ENCODE peak calls at places on chromosomes 13 and 19, in seven cellular contexts. One of them, this sample, is unnamed.

GRCh38 chr19:16301999-16302694 is 22.5 kb upstream of the KLF2 start:
- DNase-seq in NCI-H2029: no peak
- DNase-seq in left ventricle myocardium superior: no peak
- DNase-seq in Peyer's patch: peak
- DNase-seq in fibroblast of mammary gland: peak
- DNase-seq in stimulated activated CD4-positive, alpha-beta T cell treated with anti-CD3 and anti-CD28 coated beads, Interleukin-1b, Interleukin-23, amount 100 ng/mL, for 1 hour: no peak
- DNase-seq in neural progenitor cell: no peak
- DNase-seq in this sample: no peak

GRCh38 chr19:54558339-54558738 is 15.3 kb upstream of the LILRA2 start:
- DNase-seq in left ventricle myocardium superior: no peak
- DNase-seq in NCI-H2029: no peak
- DNase-seq in stimulated activated CD4-positive, alpha-beta T cell treated with anti-CD3 and anti-CD28 coated beads, Interleukin-1b, Interleukin-23, amount 100 ng/mL, for 1 hour: no peak
- DNase-seq in neural progenitor cell: no peak
- DNase-seq in fibroblast of mammary gland: no peak
- DNase-seq in Peyer's patch: no peak
- DNase-seq in this sample: peak

GRCh38 chr13:34344761-34345600 is 527.0 kb downstream of the RFC3 start:
- DNase-seq in neural progenitor cell: no peak
- DNase-seq in fibroblast of mammary gland: no peak
- DNase-seq in stimulated activated CD4-positive, alpha-beta T cell treated with anti-CD3 and anti-CD28 coated beads, Interleukin-1b, Interleukin-23, amount 100 ng/mL, for 1 hour: no peak
- DNase-seq in NCI-H2029: no peak
- DNase-seq in left ventricle myocardium superior: no peak
- DNase-seq in Peyer's patch: no peak
- DNase-seq in this sample: no peak

GRCh38 chr19:29497241-29497640 is 28.6 kb upstream of the VSTM2B start:
- DNase-seq in stimulated activated CD4-positive, alpha-beta T cell treated with anti-CD3 and anti-CD28 coated beads, Interleukin-1b, Interleukin-23, amount 100 ng/mL, for 1 hour: no peak
- DNase-seq in fibroblast of mammary gland: no peak
- DNase-seq in Peyer's patch: no peak
- DNase-seq in left ventricle myocardium superior: no peak
- DNase-seq in neural progenitor cell: no peak
- DNase-seq in NCI-H2029: no peak
- DNase-seq in this sample: no peak

GRCh38 chr13:46341112-46341711 is 45.8 kb downstream of the RUBCNL start:
- DNase-seq in NCI-H2029: no peak
- DNase-seq in left ventricle myocardium superior: no peak
- DNase-seq in neural progenitor cell: no peak
- DNase-seq in fibroblast of mammary gland: peak
- DNase-seq in Peyer's patch: no peak
- DNase-seq in stimulated activated CD4-positive, alpha-beta T cell treated with anti-CD3 and anti-CD28 coated beads, Interleukin-1b, Interleukin-23, amount 100 ng/mL, for 1 hour: no peak
- DNase-seq in this sample: no peak

GRCh38 chr13:40813662-40814454 is 24.4 kb downstream of the SLC25A15 start:
- DNase-seq in fibroblast of mammary gland: peak
- DNase-seq in stimulated activated CD4-positive, alpha-beta T cell treated with anti-CD3 and anti-CD28 coated beads, Interleukin-1b, Interleukin-23, amount 100 ng/mL, for 1 hour: no peak
- DNase-seq in neural progenitor cell: peak
- DNase-seq in NCI-H2029: peak
- DNase-seq in left ventricle myocardium superior: no peak
- DNase-seq in Peyer's patch: no peak
- DNase-seq in this sample: no peak

GRCh38 chr13:98484289-98485219 is 92.4 kb downstream of the STK24 start:
- DNase-seq in Peyer's patch: peak
- DNase-seq in stimulated activated CD4-positive, alpha-beta T cell treated with anti-CD3 and anti-CD28 coated beads, Interleukin-1b, Interleukin-23, amount 100 ng/mL, for 1 hour: no peak
- DNase-seq in left ventricle myocardium superior: peak
- DNase-seq in NCI-H2029: peak
- DNase-seq in neural progenitor cell: peak
- DNase-seq in fibroblast of mammary gland: peak
- DNase-seq in this sample: peak

GRCh38 chr19:11196406-11197287 is 698 bp downstream of the KANK2 start:
- DNase-seq in left ventricle myocardium superior: peak
- DNase-seq in NCI-H2029: no peak
- DNase-seq in fibroblast of mammary gland: peak
- DNase-seq in neural progenitor cell: peak
- DNase-seq in Peyer's patch: no peak
- DNase-seq in stimulated activated CD4-positive, alpha-beta T cell treated with anti-CD3 and anti-CD28 coated beads, Interleukin-1b, Interleukin-23, amount 100 ng/mL, for 1 hour: no peak
- DNase-seq in this sample: peak

GRCh38 chr19:13962738-13963602 is 10.7 kb downstream of the DCAF15 start:
- DNase-seq in neural progenitor cell: no peak
- DNase-seq in stimulated activated CD4-positive, alpha-beta T cell treated with anti-CD3 and anti-CD28 coated beads, Interleukin-1b, Interleukin-23, amount 100 ng/mL, for 1 hour: no peak
- DNase-seq in left ventricle myocardium superior: no peak
- DNase-seq in NCI-H2029: no peak
- DNase-seq in Peyer's patch: no peak
- DNase-seq in fibroblast of mammary gland: peak
- DNase-seq in this sample: no peak

GRCh38 chr19:58479736-58480480 is 3.8 kb downstream of the ZNF446 start:
- DNase-seq in neural progenitor cell: no peak
- DNase-seq in left ventricle myocardium superior: no peak
- DNase-seq in fibroblast of mammary gland: no peak
- DNase-seq in Peyer's patch: no peak
- DNase-seq in NCI-H2029: no peak
- DNase-seq in stimulated activated CD4-positive, alpha-beta T cell treated with anti-CD3 and anti-CD28 coated beads, Interleukin-1b, Interleukin-23, amount 100 ng/mL, for 1 hour: no peak
- DNase-seq in this sample: no peak

GRCh38 chr13:20882206-20882605 is 20.3 kb downstream of the XPO4 start:
- DNase-seq in Peyer's patch: no peak
- DNase-seq in left ventricle myocardium superior: no peak
- DNase-seq in neural progenitor cell: peak
- DNase-seq in stimulated activated CD4-positive, alpha-beta T cell treated with anti-CD3 and anti-CD28 coated beads, Interleukin-1b, Interleukin-23, amount 100 ng/mL, for 1 hour: no peak
- DNase-seq in fibroblast of mammary gland: peak
- DNase-seq in NCI-H2029: no peak
- DNase-seq in this sample: no peak

GRCh38 chr19:14943601-14944000 is 2.3 kb downstream of the OR7C2 start:
- DNase-seq in stimulated activated CD4-positive, alpha-beta T cell treated with anti-CD3 and anti-CD28 coated beads, Interleukin-1b, Interleukin-23, amount 100 ng/mL, for 1 hour: no peak
- DNase-seq in left ventricle myocardium superior: no peak
- DNase-seq in NCI-H2029: no peak
- DNase-seq in fibroblast of mammary gland: peak
- DNase-seq in Peyer's patch: no peak
- DNase-seq in neural progenitor cell: no peak
- DNase-seq in this sample: no peak

GRCh38 chr19:45863840-45864628 is at the start of gene FOXA3:
- DNase-seq in left ventricle myocardium superior: peak
- DNase-seq in Peyer's patch: no peak
- DNase-seq in stimulated activated CD4-positive, alpha-beta T cell treated with anti-CD3 and anti-CD28 coated beads, Interleukin-1b, Interleukin-23, amount 100 ng/mL, for 1 hour: peak
- DNase-seq in NCI-H2029: no peak
- DNase-seq in neural progenitor cell: peak
- DNase-seq in fibroblast of mammary gland: peak
- DNase-seq in this sample: peak

GRCh38 chr19:50493171-50493570 is 16.5 kb upstream of the GARIN5A start:
- DNase-seq in neural progenitor cell: no peak
- DNase-seq in left ventricle myocardium superior: no peak
- DNase-seq in Peyer's patch: no peak
- DNase-seq in NCI-H2029: no peak
- DNase-seq in stimulated activated CD4-positive, alpha-beta T cell treated with anti-CD3 and anti-CD28 coated beads, Interleukin-1b, Interleukin-23, amount 100 ng/mL, for 1 hour: no peak
- DNase-seq in fibroblast of mammary gland: no peak
- DNase-seq in this sample: no peak

GRCh38 chr19:6528544-6529121 is 2.2 kb upstream of the TNFSF9 start:
- DNase-seq in fibroblast of mammary gland: no peak
- DNase-seq in stimulated activated CD4-positive, alpha-beta T cell treated with anti-CD3 and anti-CD28 coated beads, Interleukin-1b, Interleukin-23, amount 100 ng/mL, for 1 hour: no peak
- DNase-seq in left ventricle myocardium superior: peak
- DNase-seq in Peyer's patch: peak
- DNase-seq in neural progenitor cell: no peak
- DNase-seq in NCI-H2029: no peak
- DNase-seq in this sample: no peak

GRCh38 chr19:12668937-12669271 is 2.3 kb downstream of the WDR83 start:
- DNase-seq in neural progenitor cell: peak
- DNase-seq in stimulated activated CD4-positive, alpha-beta T cell treated with anti-CD3 and anti-CD28 coated beads, Interleukin-1b, Interleukin-23, amount 100 ng/mL, for 1 hour: peak
- DNase-seq in NCI-H2029: no peak
- DNase-seq in left ventricle myocardium superior: peak
- DNase-seq in Peyer's patch: peak
- DNase-seq in fibroblast of mammary gland: peak
- DNase-seq in this sample: no peak

GRCh38 chr13:99614465-99614885 is 113.2 kb downstream of the TM9SF2 start:
- DNase-seq in left ventricle myocardium superior: no peak
- DNase-seq in fibroblast of mammary gland: no peak
- DNase-seq in stimulated activated CD4-positive, alpha-beta T cell treated with anti-CD3 and anti-CD28 coated beads, Interleukin-1b, Interleukin-23, amount 100 ng/mL, for 1 hour: no peak
- DNase-seq in NCI-H2029: no peak
- DNase-seq in Peyer's patch: peak
- DNase-seq in neural progenitor cell: no peak
- DNase-seq in this sample: peak

GRCh38 chr19:57665261-57665806 is 3.4 kb upstream of the ZSCAN4 start:
- DNase-seq in stimulated activated CD4-positive, alpha-beta T cell treated with anti-CD3 and anti-CD28 coated beads, Interleukin-1b, Interleukin-23, amount 100 ng/mL, for 1 hour: no peak
- DNase-seq in neural progenitor cell: no peak
- DNase-seq in Peyer's patch: no peak
- DNase-seq in NCI-H2029: no peak
- DNase-seq in fibroblast of mammary gland: no peak
- DNase-seq in left ventricle myocardium superior: no peak
- DNase-seq in this sample: no peak

GRCh38 chr13:109625156-109625555 is 161.2 kb downstream of the IRS2 start:
- DNase-seq in neural progenitor cell: no peak
- DNase-seq in NCI-H2029: no peak
- DNase-seq in Peyer's patch: no peak
- DNase-seq in fibroblast of mammary gland: no peak
- DNase-seq in left ventricle myocardium superior: no peak
- DNase-seq in stimulated activated CD4-positive, alpha-beta T cell treated with anti-CD3 and anti-CD28 coated beads, Interleukin-1b, Interleukin-23, amount 100 ng/mL, for 1 hour: no peak
- DNase-seq in this sample: no peak

GRCh38 chr13:99980201-99981114 is 1.1 kb upstream of the ZIC2 start:
- DNase-seq in fibroblast of mammary gland: peak
- DNase-seq in neural progenitor cell: peak
- DNase-seq in left ventricle myocardium superior: peak
- DNase-seq in stimulated activated CD4-positive, alpha-beta T cell treated with anti-CD3 and anti-CD28 coated beads, Interleukin-1b, Interleukin-23, amount 100 ng/mL, for 1 hour: no peak
- DNase-seq in Peyer's patch: no peak
- DNase-seq in NCI-H2029: peak
- DNase-seq in this sample: peak

GRCh38 chr19:1249298-1249989 is 1.1 kb downstream of the MIDN start:
- DNase-seq in Peyer's patch: peak
- DNase-seq in stimulated activated CD4-positive, alpha-beta T cell treated with anti-CD3 and anti-CD28 coated beads, Interleukin-1b, Interleukin-23, amount 100 ng/mL, for 1 hour: peak
- DNase-seq in NCI-H2029: peak
- DNase-seq in left ventricle myocardium superior: peak
- DNase-seq in fibroblast of mammary gland: peak
- DNase-seq in neural progenitor cell: peak
- DNase-seq in this sample: peak

GRCh38 chr19:56114051-56114694 is 6.9 kb downstream of the ZNF787 start:
- DNase-seq in neural progenitor cell: no peak
- DNase-seq in left ventricle myocardium superior: no peak
- DNase-seq in Peyer's patch: no peak
- DNase-seq in fibroblast of mammary gland: no peak
- DNase-seq in NCI-H2029: peak
- DNase-seq in stimulated activated CD4-positive, alpha-beta T cell treated with anti-CD3 and anti-CD28 coated beads, Interleukin-1b, Interleukin-23, amount 100 ng/mL, for 1 hour: no peak
- DNase-seq in this sample: no peak

GRCh38 chr13:46232281-46232680 is 20.6 kb downstream of the LRRC63 start:
- DNase-seq in Peyer's patch: no peak
- DNase-seq in left ventricle myocardium superior: no peak
- DNase-seq in fibroblast of mammary gland: no peak
- DNase-seq in stimulated activated CD4-positive, alpha-beta T cell treated with anti-CD3 and anti-CD28 coated beads, Interleukin-1b, Interleukin-23, amount 100 ng/mL, for 1 hour: no peak
- DNase-seq in NCI-H2029: no peak
- DNase-seq in neural progenitor cell: no peak
- DNase-seq in this sample: no peak

GRCh38 chr13:101139076-101139475 is 277.2 kb downstream of the NALCN start:
- DNase-seq in Peyer's patch: no peak
- DNase-seq in left ventricle myocardium superior: no peak
- DNase-seq in stimulated activated CD4-positive, alpha-beta T cell treated with anti-CD3 and anti-CD28 coated beads, Interleukin-1b, Interleukin-23, amount 100 ng/mL, for 1 hour: no peak
- DNase-seq in fibroblast of mammary gland: peak
- DNase-seq in neural progenitor cell: no peak
- DNase-seq in NCI-H2029: no peak
- DNase-seq in this sample: no peak

GRCh38 chr19:47269596-47269995 is 5.1 kb upstream of the INAFM1 start:
- DNase-seq in NCI-H2029: no peak
- DNase-seq in stimulated activated CD4-positive, alpha-beta T cell treated with anti-CD3 and anti-CD28 coated beads, Interleukin-1b, Interleukin-23, amount 100 ng/mL, for 1 hour: no peak
- DNase-seq in Peyer's patch: no peak
- DNase-seq in neural progenitor cell: no peak
- DNase-seq in left ventricle myocardium superior: no peak
- DNase-seq in fibroblast of mammary gland: no peak
- DNase-seq in this sample: no peak

GRCh38 chr19:18419195-18419698 is at the start of gene SSBP4:
- DNase-seq in stimulated activated CD4-positive, alpha-beta T cell treated with anti-CD3 and anti-CD28 coated beads, Interleukin-1b, Interleukin-23, amount 100 ng/mL, for 1 hour: peak
- DNase-seq in Peyer's patch: peak
- DNase-seq in left ventricle myocardium superior: peak
- DNase-seq in fibroblast of mammary gland: peak
- DNase-seq in NCI-H2029: peak
- DNase-seq in neural progenitor cell: peak
- DNase-seq in this sample: peak

GRCh38 chr19:36573948-36574726 is 1.0 kb upstream of the ZNF529 start:
- DNase-seq in Peyer's patch: no peak
- DNase-seq in fibroblast of mammary gland: peak
- DNase-seq in stimulated activated CD4-positive, alpha-beta T cell treated with anti-CD3 and anti-CD28 coated beads, Interleukin-1b, Interleukin-23, amount 100 ng/mL, for 1 hour: no peak
- DNase-seq in left ventricle myocardium superior: no peak
- DNase-seq in NCI-H2029: no peak
- DNase-seq in neural progenitor cell: no peak
- DNase-seq in this sample: no peak

GRCh38 chr19:53980553-53981407 is 10.7 kb upstream of the CACNG6 start:
- DNase-seq in fibroblast of mammary gland: peak
- DNase-seq in stimulated activated CD4-positive, alpha-beta T cell treated with anti-CD3 and anti-CD28 coated beads, Interleukin-1b, Interleukin-23, amount 100 ng/mL, for 1 hour: no peak
- DNase-seq in Peyer's patch: no peak
- DNase-seq in left ventricle myocardium superior: no peak
- DNase-seq in NCI-H2029: no peak
- DNase-seq in neural progenitor cell: peak
- DNase-seq in this sample: no peak

GRCh38 chr19:16014923-16015804 is 61.1 kb upstream of the TPM4 start:
- DNase-seq in stimulated activated CD4-positive, alpha-beta T cell treated with anti-CD3 and anti-CD28 coated beads, Interleukin-1b, Interleukin-23, amount 100 ng/mL, for 1 hour: no peak
- DNase-seq in neural progenitor cell: no peak
- DNase-seq in NCI-H2029: no peak
- DNase-seq in fibroblast of mammary gland: no peak
- DNase-seq in Peyer's patch: no peak
- DNase-seq in left ventricle myocardium superior: no peak
- DNase-seq in this sample: no peak

GRCh38 chr13:97946951-97947588 is 6.4 kb upstream of the IPO5 start:
- DNase-seq in left ventricle myocardium superior: no peak
- DNase-seq in fibroblast of mammary gland: peak
- DNase-seq in neural progenitor cell: no peak
- DNase-seq in stimulated activated CD4-positive, alpha-beta T cell treated with anti-CD3 and anti-CD28 coated beads, Interleukin-1b, Interleukin-23, amount 100 ng/mL, for 1 hour: no peak
- DNase-seq in Peyer's patch: no peak
- DNase-seq in NCI-H2029: no peak
- DNase-seq in this sample: no peak

GRCh38 chr13:27770809-27771208 is 21.5 kb upstream of the GSX1 start:
- DNase-seq in Peyer's patch: no peak
- DNase-seq in stimulated activated CD4-positive, alpha-beta T cell treated with anti-CD3 and anti-CD28 coated beads, Interleukin-1b, Interleukin-23, amount 100 ng/mL, for 1 hour: no peak
- DNase-seq in neural progenitor cell: peak
- DNase-seq in fibroblast of mammary gland: peak
- DNase-seq in left ventricle myocardium superior: no peak
- DNase-seq in NCI-H2029: no peak
- DNase-seq in this sample: no peak

GRCh38 chr13:81171065-81171647 is 830.2 kb upstream of the SPRY2 start:
- DNase-seq in left ventricle myocardium superior: no peak
- DNase-seq in fibroblast of mammary gland: peak
- DNase-seq in NCI-H2029: no peak
- DNase-seq in stimulated activated CD4-positive, alpha-beta T cell treated with anti-CD3 and anti-CD28 coated beads, Interleukin-1b, Interleukin-23, amount 100 ng/mL, for 1 hour: no peak
- DNase-seq in neural progenitor cell: peak
- DNase-seq in Peyer's patch: no peak
- DNase-seq in this sample: no peak

GRCh38 chr13:31477961-31478360 is 261.4 kb upstream of the RXFP2 start:
- DNase-seq in NCI-H2029: no peak
- DNase-seq in stimulated activated CD4-positive, alpha-beta T cell treated with anti-CD3 and anti-CD28 coated beads, Interleukin-1b, Interleukin-23, amount 100 ng/mL, for 1 hour: no peak
- DNase-seq in fibroblast of mammary gland: peak
- DNase-seq in neural progenitor cell: no peak
- DNase-seq in Peyer's patch: no peak
- DNase-seq in left ventricle myocardium superior: no peak
- DNase-seq in this sample: no peak

GRCh38 chr19:7699422-7700127 is 2.4 kb downstream of the FCER2 start:
- DNase-seq in NCI-H2029: no peak
- DNase-seq in stimulated activated CD4-positive, alpha-beta T cell treated with anti-CD3 and anti-CD28 coated beads, Interleukin-1b, Interleukin-23, amount 100 ng/mL, for 1 hour: no peak
- DNase-seq in neural progenitor cell: no peak
- DNase-seq in Peyer's patch: no peak
- DNase-seq in fibroblast of mammary gland: peak
- DNase-seq in left ventricle myocardium superior: no peak
- DNase-seq in this sample: no peak

GRCh38 chr19:39518458-39518857 is 3.5 kb downstream of the SELENOV start:
- DNase-seq in left ventricle myocardium superior: no peak
- DNase-seq in NCI-H2029: no peak
- DNase-seq in neural progenitor cell: no peak
- DNase-seq in stimulated activated CD4-positive, alpha-beta T cell treated with anti-CD3 and anti-CD28 coated beads, Interleukin-1b, Interleukin-23, amount 100 ng/mL, for 1 hour: no peak
- DNase-seq in Peyer's patch: no peak
- DNase-seq in fibroblast of mammary gland: no peak
- DNase-seq in this sample: no peak

GRCh38 chr13:110187501-110188161 is 119.3 kb downstream of the COL4A1 start:
- DNase-seq in neural progenitor cell: no peak
- DNase-seq in fibroblast of mammary gland: peak
- DNase-seq in NCI-H2029: no peak
- DNase-seq in stimulated activated CD4-positive, alpha-beta T cell treated with anti-CD3 and anti-CD28 coated beads, Interleukin-1b, Interleukin-23, amount 100 ng/mL, for 1 hour: no peak
- DNase-seq in left ventricle myocardium superior: peak
- DNase-seq in Peyer's patch: no peak
- DNase-seq in this sample: no peak

GRCh38 chr13:113785051-113786010 is 26.3 kb downstream of the TMEM255B start:
- DNase-seq in NCI-H2029: peak
- DNase-seq in neural progenitor cell: no peak
- DNase-seq in fibroblast of mammary gland: peak
- DNase-seq in stimulated activated CD4-positive, alpha-beta T cell treated with anti-CD3 and anti-CD28 coated beads, Interleukin-1b, Interleukin-23, amount 100 ng/mL, for 1 hour: no peak
- DNase-seq in left ventricle myocardium superior: no peak
- DNase-seq in Peyer's patch: no peak
- DNase-seq in this sample: no peak

GRCh38 chr19:1942934-1943555 is 2.1 kb downstream of the CSNK1G2 start:
- DNase-seq in stimulated activated CD4-positive, alpha-beta T cell treated with anti-CD3 and anti-CD28 coated beads, Interleukin-1b, Interleukin-23, amount 100 ng/mL, for 1 hour: no peak
- DNase-seq in neural progenitor cell: peak
- DNase-seq in NCI-H2029: no peak
- DNase-seq in Peyer's patch: peak
- DNase-seq in left ventricle myocardium superior: no peak
- DNase-seq in fibroblast of mammary gland: no peak
- DNase-seq in this sample: no peak